ENCODE peak calls at places on chromosomes 2 and 18, in five cellular contexts. J is fibroblast of lung, B is brain microvascular endothelial cell, A is astrocyte of the spinal cord, Z is AG09319. R is an unnamed sample.

GRCh38 chr2:20446917-20447436 is at the start of gene RHOB:
- DNase-seq in J (peak; percentile 99), B (peak; percentile 98), A (peak; percentile 99), Z (peak; percentile 97), R (peak; percentile 96)

GRCh38 chr2:152354909-152355308 is 19.9 kb downstream of the FMNL2 start:
- DNase-seq in J (no peak), B (no peak), A (no peak), Z (no peak), R (no peak)

GRCh38 chr18:76985156-76985950 is 147.2 kb downstream of the MBP start:
- DNase-seq in J (no peak), B (no peak), A (no peak), Z (no peak), R (no peak)

GRCh38 chr2:44680983-44681481 is 260.5 kb upstream of the SIX3 start:
- DNase-seq in J (peak; percentile 62), B (no peak), A (no peak), Z (no peak), R (no peak)

GRCh38 chr18:76397631-76398030 is 97.4 kb downstream of the ZNF516 start:
- DNase-seq in J (no peak), B (no peak), A (no peak), Z (no peak), R (no peak)

GRCh38 chr2:31176742-31177141 is 38.5 kb upstream of the GALNT14 start:
- DNase-seq in J (no peak), B (no peak), A (no peak), Z (no peak), R (no peak)

GRCh38 chr2:229855116-229855515 is 66.7 kb downstream of the TRIP12 start:
- DNase-seq in J (no peak), B (no peak), A (no peak), Z (no peak), R (no peak)

GRCh38 chr18:69843047-69843446 is 104.6 kb downstream of the CD226 start:
- DNase-seq in J (no peak), B (no peak), A (no peak), Z (no peak), R (no peak)

GRCh38 chr2:39241588-39241987 is 2.2 kb downstream of the CDKL4 start:
- DNase-seq in J (no peak), B (no peak), A (no peak), Z (no peak), R (no peak)

GRCh38 chr18:58348947-58349346 is 279.9 kb downstream of the ALPK2 start:
- DNase-seq in J (no peak), B (no peak), A (no peak), Z (no peak), R (no peak)

GRCh38 chr18:58562146-58562998 is 66.5 kb downstream of the ALPK2 start:
- DNase-seq in J (no peak), B (no peak), A (no peak), Z (no peak), R (no peak)

GRCh38 chr2:30351087-30351486 is 96.0 kb upstream of the LCLAT1 start:
- DNase-seq in J (no peak), B (no peak), A (no peak), Z (no peak), R (no peak)

DNA sequence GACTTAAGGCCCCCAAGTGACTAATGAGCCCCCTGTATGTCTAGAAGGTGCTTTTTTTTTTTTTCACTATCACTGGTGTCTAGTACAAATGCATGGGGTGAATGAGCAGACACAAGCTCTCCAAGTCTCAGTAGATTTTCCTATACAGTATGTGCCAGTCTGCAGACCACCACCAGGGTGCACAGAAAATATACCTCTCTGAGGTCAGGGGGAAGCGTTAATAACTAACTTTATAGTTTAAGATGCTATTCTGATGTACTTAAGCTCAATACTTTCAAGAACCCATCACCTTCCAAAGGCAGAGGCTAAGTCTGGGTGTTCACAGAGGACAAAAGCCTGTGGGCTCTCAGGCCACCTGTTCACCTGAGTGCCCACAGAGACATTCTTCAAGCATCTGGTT is 534.8 kb downstream of the TNS1 start:
- DNase-seq in J (no peak), B (no peak), A (no peak), Z (no peak), R (no peak)
- TF ChIP-seq CTCF in J (no peak), B (no peak), A (no peak), Z (no peak), R (peak; percentile 12)

GRCh38 chr2:157901325-157901724 is 25.2 kb upstream of the ACVR1 start:
- DNase-seq in J (no peak), B (no peak), A (no peak), Z (no peak), R (no peak)
- TF ChIP-seq CTCF in J (no peak), B (peak; percentile 49), A (peak; percentile 20), Z (no peak), R (peak; percentile 31)

DNA sequence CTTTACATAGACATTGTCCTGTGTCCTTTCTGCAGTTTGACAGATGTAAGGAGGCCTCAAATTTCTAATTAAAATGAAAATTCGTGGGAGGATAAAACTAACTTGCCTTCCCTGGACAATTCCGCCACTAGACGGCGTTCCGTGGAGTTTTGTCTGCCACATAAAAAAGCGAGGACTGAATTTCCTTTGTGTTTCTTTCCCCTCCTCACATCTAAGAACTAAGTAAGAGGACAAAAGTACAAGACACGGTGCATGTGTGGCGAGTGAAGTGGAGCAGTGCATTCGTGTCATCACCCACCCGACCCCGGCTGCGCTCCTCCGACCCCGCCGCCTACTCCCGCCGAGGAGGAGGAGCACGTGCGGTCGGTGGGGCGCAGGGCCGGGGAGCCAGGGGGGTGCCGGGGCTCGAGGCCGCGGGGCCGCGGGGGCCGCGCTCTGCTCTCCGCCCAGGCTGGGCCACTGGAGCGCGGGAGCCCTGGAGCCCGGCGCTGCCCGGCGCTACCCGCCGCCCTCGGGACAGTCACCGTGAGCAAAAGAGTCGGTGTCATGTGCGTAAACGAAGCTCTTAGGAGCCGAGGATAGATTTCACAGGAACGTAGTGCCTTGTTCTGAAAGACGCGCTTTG is 10.8 kb downstream of the TBR1 start:
- DNase-seq in J (peak; percentile 66), B (no peak), A (peak; percentile 46), Z (no peak), R (no peak)
- TF ChIP-seq CTCF in J (peak; percentile 63), B (peak; percentile 83), A (peak; percentile 83), Z (peak; percentile 61), R (peak; percentile 79)

GRCh38 chr2:112942654-112943002 is 31.7 kb downstream of the IL37 start:
- DNase-seq in J (no peak), B (no peak), A (peak; percentile 19), Z (no peak), R (no peak)
- TF ChIP-seq CTCF in J (no peak), B (no peak), A (no peak), Z (no peak), R (no peak)

GRCh38 chr2:46852124-46852523 is 63.5 kb downstream of the MCFD2 start:
- DNase-seq in J (no peak), B (no peak), A (no peak), Z (no peak), R (no peak)
- TF ChIP-seq CTCF in J (no peak), B (no peak), A (no peak), Z (no peak), R (no peak)

DNA sequence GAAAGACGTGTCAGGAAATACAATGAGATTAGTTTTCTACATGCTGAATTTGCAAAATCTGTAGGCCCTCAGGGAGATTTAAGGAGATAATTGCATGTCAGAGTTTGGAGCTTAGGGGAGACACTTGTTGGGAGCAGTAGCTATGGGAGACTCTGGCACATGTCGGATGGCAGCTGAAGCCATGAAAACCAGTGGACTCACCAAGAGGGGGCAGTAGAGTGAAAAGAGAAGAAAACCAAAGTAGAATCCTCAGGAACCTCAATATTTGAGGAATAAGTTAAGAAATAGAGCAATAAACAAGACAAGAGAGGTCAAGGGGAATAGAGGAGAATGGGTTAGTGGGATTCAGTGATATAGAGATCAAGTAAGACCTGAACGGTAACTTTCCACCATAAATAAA is 24.8 kb downstream of the RUFY4 start:
- DNase-seq in J (no peak), B (no peak), A (no peak), Z (no peak), R (no peak)
- TF ChIP-seq CTCF in J (no peak), B (no peak), A (no peak), Z (no peak), R (no peak)

DNA sequence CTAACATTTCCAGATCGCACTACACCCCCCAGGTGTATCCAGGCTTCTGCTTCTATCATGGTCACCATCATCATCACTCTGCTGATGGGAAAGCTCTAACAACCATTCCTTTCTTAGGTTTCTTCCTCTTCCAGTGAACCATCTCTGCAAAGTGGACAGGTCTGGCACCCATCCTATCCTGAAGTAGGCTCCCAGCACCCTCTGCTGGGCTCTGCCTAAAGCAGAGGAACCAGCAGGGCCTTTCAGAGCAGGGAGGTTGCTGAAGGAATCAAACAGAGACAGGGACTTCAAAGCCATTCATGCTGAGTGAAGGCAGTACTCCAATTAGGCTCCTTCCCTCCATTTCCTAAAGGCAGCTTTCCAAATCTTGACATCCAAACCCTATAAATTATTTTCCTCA is 27.2 kb upstream of the SATB2 start:
- DNase-seq in J (no peak), B (no peak), A (no peak), Z (no peak), R (no peak)
- TF ChIP-seq CTCF in J (no peak), B (peak; percentile 53), A (peak; percentile 44), Z (peak; percentile 38), R (peak; percentile 43)

DNA sequence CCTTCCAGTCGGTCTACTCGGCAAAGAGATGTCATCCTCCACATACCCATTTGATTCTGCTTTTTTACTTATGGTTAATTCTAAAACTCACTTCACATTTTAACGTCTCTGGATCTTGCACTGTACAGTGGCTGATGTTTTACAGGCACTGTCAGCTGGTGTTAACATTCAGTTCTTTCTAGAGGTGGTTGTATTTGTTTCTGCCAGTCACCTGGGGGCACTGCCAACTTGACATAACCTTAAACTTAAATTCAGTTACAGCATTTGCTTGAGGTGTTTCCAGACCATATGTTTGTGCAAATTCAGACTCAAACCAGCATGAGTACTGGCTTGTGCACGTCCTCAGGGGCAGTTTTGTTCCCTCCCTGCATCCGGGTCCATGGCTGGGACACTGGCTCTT is 5.3 kb upstream of the TMEM185B start:
- DNase-seq in J (no peak), B (no peak), A (no peak), Z (no peak), R (no peak)
- TF ChIP-seq CTCF in J (no peak), B (no peak), A (no peak), Z (no peak), R (no peak)

R was measured in AG04450.